ENCODE peak calls at places on chromosomes 5 and 9, in ten cellular contexts. Q is cardiac muscle cell, H is MM.1S, I is pancreas, L is IMR-90, O is astrocyte of the cerebellum, B is astrocyte, F is epithelial cell of esophagus, T is tibial nerve, A is GM12878. V is an unnamed sample.
A peak's percentile ranks its signal among the peaks of the same experiment; 100 is the strongest.

GRCh38 chr5:68911840-68912690 is 181.7 kb upstream of the SLC30A5 start:
- DNase-seq in Q (peak; percentile 2), H (no peak), I (no peak), L (peak; percentile 78), O (peak; percentile 69), B (peak; percentile 66), F (peak; percentile 66), T (no peak), A (no peak), V (peak; percentile 88)

GRCh38 chr5:149917073-149917676 is 27.4 kb downstream of the PDE6A start:
- DNase-seq in Q (no peak), H (no peak), I (no peak), L (peak; percentile 11), O (no peak), B (no peak), F (no peak), T (no peak), A (no peak), V (no peak)

GRCh38 chr9:129237195-129237611 is 59.1 kb upstream of the IER5L start:
- DNase-seq in Q (no peak), H (no peak), I (peak; percentile 15), L (peak; percentile 65), O (no peak), B (peak; percentile 56), F (peak; percentile 59), T (no peak), A (no peak), V (peak; percentile 54)

GRCh38 chr5:107524111-107524510 is 146.6 kb downstream of the EFNA5 start:
- DNase-seq in Q (no peak), H (no peak), I (no peak), L (no peak), O (no peak), B (no peak), F (peak; percentile 63), T (no peak), A (no peak), V (no peak)

GRCh38 chr5:63963080-63963735 is 963 bp upstream of the HTR1A start:
- DNase-seq in Q (peak; percentile 92), H (peak; percentile 78), I (no peak), L (peak; percentile 52), O (peak; percentile 56), B (peak; percentile 39), F (peak; percentile 79), T (no peak), A (peak; percentile 1), V (peak; percentile 68)

GRCh38 chr9:114652776-114653555 is 4.6 kb downstream of the TEX53 start:
- DNase-seq in Q (no peak), H (no peak), I (no peak), L (peak; percentile 55), O (no peak), B (peak; percentile 38), F (peak; percentile 48), T (no peak), A (no peak), V (no peak)

GRCh38 chr9:70097187-70097586 is 53.5 kb downstream of the MAMDC2 start:
- DNase-seq in Q (no peak), H (no peak), I (no peak), L (no peak), O (no peak), B (no peak), F (no peak), T (no peak), A (no peak), V (no peak)

GRCh38 chr5:155332618-155333017 is 319.1 kb downstream of the KIF4B start:
- DNase-seq in Q (no peak), H (peak; percentile 92), I (no peak), L (no peak), O (no peak), B (no peak), F (no peak), T (no peak), A (no peak), V (no peak)

GRCh38 chr5:98455660-98456059 is 317.8 kb upstream of the RGMB start:
- DNase-seq in Q (no peak), H (no peak), I (no peak), L (peak; percentile 77), O (no peak), B (peak; percentile 69), F (peak; percentile 8), T (no peak), A (no peak), V (no peak)

GRCh38 chr5:153551537-153552079 is 61.1 kb downstream of the GRIA1 start:
- DNase-seq in Q (no peak), H (no peak), I (no peak), L (peak; percentile 95), O (peak; percentile 83), B (peak; percentile 97), F (peak; percentile 93), T (no peak), A (no peak), V (peak; percentile 86)

GRCh38 chr9:117073539-117074336 is 341.1 kb downstream of the ASTN2 start:
- DNase-seq in Q (peak; percentile 68), H (peak; percentile 59), I (no peak), L (no peak), O (peak; percentile 13), B (no peak), F (peak; percentile 57), T (no peak), A (no peak), V (no peak)

GRCh38 chr9:551986-552930 is 289.2 kb upstream of the DMRT1 start:
- DNase-seq in Q (no peak), H (no peak), I (no peak), L (no peak), O (peak; percentile 92), B (peak; percentile 88), F (peak; percentile 49), T (no peak), A (no peak), V (peak; percentile 19)

GRCh38 chr5:133652951-133653601 is 40.7 kb upstream of the FSTL4 start:
- DNase-seq in Q (no peak), H (no peak), I (no peak), L (no peak), O (no peak), B (no peak), F (peak; percentile 89), T (no peak), A (no peak), V (no peak)

GRCh38 chr9:114869845-114870244 is 60.5 kb downstream of the TNFSF8 start:
- DNase-seq in Q (no peak), H (peak; percentile 40), I (no peak), L (no peak), O (no peak), B (no peak), F (no peak), T (no peak), A (no peak), V (no peak)

GRCh38 chr5:425714-426113 is 17.3 kb upstream of the EXOC3 start:
- DNase-seq in Q (no peak), H (no peak), I (no peak), L (no peak), O (no peak), B (no peak), F (no peak), T (no peak), A (no peak), V (peak; percentile 22)

GRCh38 chr9:89942643-89943042 is 337.8 kb downstream of the GADD45G start:
- DNase-seq in Q (no peak), H (no peak), I (no peak), L (no peak), O (no peak), B (no peak), F (no peak), T (no peak), A (no peak), V (no peak)

GRCh38 chr5:44774279-44774880 is 34.4 kb upstream of the MRPS30 start:
- DNase-seq in Q (peak; percentile 66), H (peak; percentile 48), I (no peak), L (peak; percentile 52), O (peak; percentile 64), B (peak; percentile 46), F (peak; percentile 60), T (no peak), A (no peak), V (peak; percentile 65)
- TF ChIP-seq CTCF in Q (peak; percentile 39), H (peak; percentile 53), I (no peak), L (peak; percentile 68), O (peak; percentile 26), B (peak; percentile 44), F (peak; percentile 53), T (peak; percentile 49), A (peak; percentile 65), V (peak; percentile 55)

GRCh38 chr5:140875085-140876065 is at the start of gene PCDHA12:
- DNase-seq in Q (peak; percentile 66), H (no peak), I (peak; percentile 31), L (no peak), O (no peak), B (no peak), F (no peak), T (no peak), A (no peak), V (no peak)

GRCh38 chr5:140868721-140869554 is at the start of gene PCDHA11:
- DNase-seq in Q (peak; percentile 66), H (peak; percentile 69), I (peak; percentile 26), L (no peak), O (no peak), B (no peak), F (peak; percentile 15), T (no peak), A (no peak), V (no peak)

GRCh38 chr5:140870221-140871201 is 1.8 kb downstream of the PCDHA11 start:
- DNase-seq in Q (no peak), H (no peak), I (peak; percentile 57), L (no peak), O (no peak), B (no peak), F (no peak), T (no peak), A (no peak), V (no peak)

DNA sequence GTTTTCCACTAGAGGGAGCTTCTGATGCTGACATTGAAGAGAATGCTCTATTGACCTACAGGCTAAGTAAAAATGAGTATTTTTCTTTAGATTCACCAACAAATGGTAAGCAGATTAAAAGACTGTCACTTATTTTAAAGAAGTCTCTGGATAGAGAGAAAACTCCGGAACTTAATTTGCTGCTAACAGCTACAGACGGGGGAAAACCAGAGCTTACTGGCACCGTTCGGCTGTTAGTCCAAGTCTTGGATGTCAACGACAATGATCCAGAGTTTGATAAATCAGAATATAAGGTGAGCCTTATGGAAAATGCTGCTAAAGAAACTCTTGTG is 764 bp downstream of the PCDHA11 start:
- DNase-seq in Q (no peak), H (no peak), I (no peak), L (no peak), O (no peak), B (no peak), F (no peak), T (no peak), A (no peak), V (no peak)
- H3K4me3 ChIP-seq in Q (peak overlapping the region; percentile 48), H (peak overlapping the region; percentile 50), I (peak overlapping the region; percentile 18), L (no peak overlapping the region), O (no peak overlapping the region), B (no peak overlapping the region), F (no peak overlapping the region), T (no peak overlapping the region), A (no peak overlapping the region), V (no peak overlapping the region)

GRCh38 chr9:113625456-113625855 is 161.9 kb downstream of the RGS3 start:
- DNase-seq in Q (no peak), H (no peak), I (no peak), L (no peak), O (no peak), B (no peak), F (no peak), T (no peak), A (no peak), V (no peak)
- TF ChIP-seq CTCF in Q (no peak), H (no peak), I (no peak), L (no peak), O (no peak), B (no peak), F (no peak), T (no peak), A (no peak), V (no peak)

GRCh38 chr9:86585422-86586143 is 231.4 kb upstream of the TUT7 start:
- DNase-seq in Q (no peak), H (no peak), I (no peak), L (peak; percentile 26), O (no peak), B (no peak), F (no peak), T (no peak), A (no peak), V (peak; percentile 77)
- H3K4me3 ChIP-seq in Q (no peak overlapping the region), H (peak overlapping the region; percentile 16), I (peak overlapping the region; percentile 13), L (peak overlapping the region; percentile 43), O (no peak overlapping the region), B (no peak overlapping the region), F (no peak overlapping the region), T (no peak overlapping the region), A (no peak overlapping the region), V (peak overlapping the region; percentile 52)

V was measured in fibroblast of villous mesenchyme.